ENCODE peak calls at places on chromosomes 12 and 14, in seven cellular contexts. F is astrocyte, X is suprapubic skin, I is body of pancreas, N is psoas muscle, S is Calu3, W is IMR-90. V is an unnamed sample.
A peak's percentile ranks its signal among the peaks of the same experiment; 100 is the strongest.

GRCh38 chr12:40431169-40431568 is 206.4 kb downstream of the LRRK2 start:
- DNase-seq in S (no peak), F (no peak), W (no peak), X (no peak), I (no peak), N (no peak), V (no peak)

GRCh38 chr12:43310596-43310995 is 241.4 kb downstream of the ADAMTS20 start:
- DNase-seq in F (no peak), S (no peak), I (no peak), X (no peak), W (no peak), N (no peak), V (no peak)

GRCh38 chr12:74043343-74043742 is 494.3 kb upstream of the ATXN7L3B start:
- DNase-seq in W (no peak), F (peak; percentile 76), N (no peak), I (no peak), S (peak; percentile 54), X (no peak), V (no peak)

GRCh38 chr14:61470954-61471279 is 149.5 kb downstream of the PRKCH start:
- DNase-seq in X (no peak), I (no peak), N (no peak), W (no peak), S (no peak), F (no peak), V (no peak)

GRCh38 chr14:34691173-34691572 is 23.2 kb downstream of the CFL2 start:
- DNase-seq in I (no peak), W (no peak), N (no peak), X (no peak), S (no peak), F (no peak), V (no peak)

GRCh38 chr12:95859344-95859816 is 628 bp downstream of the SNRPF start:
- DNase-seq in N (no peak), S (no peak), W (peak; percentile 31), I (no peak), X (no peak), F (peak; percentile 38), V (no peak)

GRCh38 chr12:58310828-58311273 is 369.5 kb downstream of the ATP23 start:
- DNase-seq in I (peak; percentile 7), W (peak; percentile 99), S (peak; percentile 21), X (no peak), F (peak; percentile 99), N (no peak), V (no peak)

GRCh38 chr14:79645753-79646362 is 565.4 kb downstream of the DIO2 start:
- DNase-seq in S (no peak), I (no peak), W (no peak), X (no peak), N (no peak), F (no peak), V (no peak)

GRCh38 chr14:92582706-92583452 is 69.3 kb downstream of the RIN3 start:
- DNase-seq in I (no peak), F (no peak), W (no peak), S (no peak), N (no peak), X (no peak), V (no peak)

GRCh38 chr12:67047634-67048033 is 221.5 kb upstream of the CAND1 start:
- DNase-seq in F (no peak), N (no peak), W (no peak), X (no peak), I (no peak), S (no peak), V (no peak)

GRCh38 chr12:8549381-8549780 is 8.7 kb upstream of the CLEC4E start:
- DNase-seq in W (no peak), F (peak; percentile 74), S (no peak), N (no peak), I (no peak), X (no peak), V (no peak)

GRCh38 chr12:8548192-8548591 is 7.5 kb upstream of the CLEC4E start:
- DNase-seq in N (no peak), S (no peak), F (no peak), I (no peak), X (no peak), W (no peak), V (no peak)

GRCh38 chr12:8541591-8541990 is 886 bp upstream of the CLEC4E start:
- DNase-seq in N (no peak), I (no peak), F (no peak), X (no peak), S (no peak), W (no peak), V (no peak)

GRCh38 chr12:8544295-8544694 is 3.6 kb upstream of the CLEC4E start:
- DNase-seq in W (peak; percentile 59), S (peak; percentile 76), X (no peak), F (peak; percentile 14), N (no peak), I (peak; percentile 72), V (peak; percentile 84)
- TF ChIP-seq CTCF in W (peak; percentile 81), S (peak; percentile 83), X (peak; percentile 72), F (peak; percentile 95), N (peak; percentile 88), I (peak; percentile 88), V (peak; percentile 100)

GRCh38 chr14:49691031-49691430 is 1.9 kb upstream of the KLHDC1 start:
- DNase-seq in N (no peak), I (no peak), W (no peak), F (no peak), X (no peak), S (no peak), V (no peak)

GRCh38 chr14:49686425-49686824 is 1.6 kb downstream of the POLE2 start:
- DNase-seq in X (no peak), F (no peak), W (no peak), I (no peak), N (no peak), S (no peak), V (no peak)

GRCh38 chr14:49688701-49689030 is 652 bp upstream of the POLE2 start:
- DNase-seq in W (no peak), I (no peak), S (no peak), N (no peak), X (no peak), F (no peak), V (no peak)

GRCh38 chr14:49692191-49692757 is 646 bp upstream of the KLHDC1 start:
- DNase-seq in W (peak; percentile 8), N (no peak), I (no peak), F (no peak), X (no peak), S (no peak), V (no peak)

DNA sequence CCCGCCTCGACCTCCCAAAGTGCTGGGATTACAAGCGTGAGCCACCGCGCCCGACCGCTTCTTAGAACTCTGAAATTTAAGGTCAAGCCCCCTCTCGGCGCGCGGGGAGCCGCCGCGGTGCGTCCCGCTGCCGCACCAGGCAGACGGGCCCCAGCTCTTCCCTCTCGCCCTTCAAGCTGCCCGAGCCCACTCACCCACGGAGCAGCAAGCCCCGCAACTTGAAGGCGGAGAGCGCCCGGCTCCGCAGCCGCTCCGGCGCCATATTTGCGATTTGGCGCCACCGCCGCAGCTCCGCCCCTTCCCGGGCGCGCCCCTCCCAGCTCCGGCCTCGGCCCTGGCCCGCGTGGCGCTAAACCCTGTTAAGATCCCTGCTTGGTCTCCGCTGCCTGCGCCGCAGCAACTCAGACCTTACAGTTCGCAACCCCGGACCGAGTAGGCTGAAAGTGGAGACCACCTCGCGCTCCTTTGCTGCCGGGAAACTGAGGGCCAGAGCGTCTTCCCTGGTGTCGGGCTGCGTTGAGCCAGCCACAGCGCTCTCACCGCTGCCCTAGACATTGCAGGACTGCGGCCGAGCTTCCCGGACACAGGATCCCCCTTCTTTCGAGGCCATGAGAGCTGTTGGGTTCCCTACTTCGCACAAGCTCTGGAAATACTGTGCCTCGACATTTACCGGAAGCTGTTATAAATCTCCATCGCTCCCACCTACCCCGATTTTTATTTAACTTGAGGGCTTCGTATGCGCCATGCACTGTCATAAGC is at the start of gene POLE2:
- DNase-seq in S (peak; percentile 83), W (peak; percentile 47), N (peak; percentile 78), I (peak; percentile 68), F (peak; percentile 48), X (peak; percentile 89), V (peak; percentile 67)
- TF ChIP-seq CTCF in S (no peak), W (no peak), N (no peak), I (no peak), F (no peak), X (no peak), V (no peak)

GRCh38 chr14:71553779-71554178 is 378.4 kb upstream of the RGS6 start:
- DNase-seq in I (no peak), N (no peak), S (no peak), X (no peak), F (no peak), W (no peak), V (no peak)

GRCh38 chr14:71551291-71551955 is 380.8 kb upstream of the RGS6 start:
- DNase-seq in X (no peak), N (no peak), S (no peak), F (peak; percentile 92), W (peak; percentile 84), I (no peak), V (no peak)

GRCh38 chr14:71554323-71554722 is 377.9 kb upstream of the RGS6 start:
- DNase-seq in I (no peak), X (no peak), N (no peak), W (no peak), S (no peak), F (no peak), V (no peak)

GRCh38 chr14:71554959-71555612 is 377.1 kb upstream of the RGS6 start:
- DNase-seq in F (no peak), I (no peak), N (no peak), X (no peak), S (no peak), W (no peak), V (no peak)

DNA sequence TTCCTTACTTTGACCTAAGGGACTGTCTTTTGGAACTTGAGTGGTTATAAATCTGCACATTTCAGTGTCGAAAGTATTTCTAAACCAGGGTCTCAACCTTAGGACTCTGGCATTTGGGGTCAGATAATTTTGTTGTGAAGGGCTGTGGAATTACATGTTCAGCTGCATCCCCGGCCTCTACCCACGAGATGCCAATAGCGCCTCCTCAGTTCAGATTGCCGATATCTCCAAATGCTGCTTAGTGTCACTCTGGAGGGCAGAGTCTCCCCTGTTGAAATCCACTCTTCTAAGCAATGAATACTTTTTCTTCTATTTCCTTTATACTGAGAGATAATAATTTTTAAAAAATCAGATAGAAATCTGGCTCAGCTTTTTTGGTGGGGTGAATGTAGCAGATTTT is 379.4 kb upstream of the RGS6 start:
- DNase-seq in I (no peak), F (no peak), X (no peak), W (no peak), N (no peak), S (no peak), V (no peak)
- TF ChIP-seq CTCF in I (no peak), F (no peak), X (no peak), W (no peak), N (no peak), S (no peak), V (no peak)

DNA sequence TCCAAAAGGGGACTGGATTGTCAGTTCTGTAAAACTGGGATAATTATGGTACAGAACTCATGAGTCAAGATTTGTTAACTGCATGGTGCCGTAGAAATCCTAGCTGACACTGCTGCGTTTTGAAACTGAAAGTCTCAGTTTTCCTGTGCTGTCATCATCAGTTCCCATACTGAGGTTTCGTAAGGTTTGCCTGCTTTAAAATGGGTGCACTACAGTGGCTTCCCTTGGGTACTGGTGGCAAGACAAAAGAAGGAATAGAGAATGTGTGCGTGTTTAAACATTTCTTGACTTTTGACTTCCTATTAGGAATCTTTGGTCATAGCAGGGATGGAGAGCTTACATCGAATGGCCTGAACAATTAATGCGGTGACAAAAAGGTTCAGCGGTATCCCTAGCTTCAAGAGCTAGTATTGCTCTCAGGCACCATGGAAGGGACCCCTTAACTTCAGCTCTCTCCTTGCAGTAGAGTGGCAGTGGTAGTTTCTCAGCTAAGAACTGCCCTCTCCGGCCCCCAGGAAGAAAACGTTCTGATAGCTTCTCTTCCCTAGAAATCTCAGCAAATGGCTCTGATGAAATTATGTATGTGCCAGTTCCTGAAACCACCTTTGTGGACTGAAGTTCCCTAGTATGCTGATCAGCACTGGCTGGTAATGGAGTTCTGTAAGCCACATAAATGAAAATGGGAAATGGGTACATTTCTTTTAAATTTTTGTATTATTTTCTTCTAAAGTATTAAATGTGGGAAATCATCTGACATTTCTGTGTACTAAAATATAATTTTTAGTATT is 28.9 kb downstream of the ANO6 start:
- DNase-seq in I (peak; percentile 21), N (no peak), W (peak; percentile 66), S (no peak), F (no peak), X (no peak), V (no peak)
- TF ChIP-seq CTCF in I (no peak), N (no peak), W (no peak), S (no peak), F (no peak), X (no peak), V (no peak)